ENCODE peak calls at places on chromosomes 2 and 18, in four cellular contexts. S, C, E and Q are unnamed samples.

GRCh38 chr2:172234716-172235661 is 132.3 kb upstream of the DLX2 start:
- DNase-seq in S (peak), E (no peak), C (peak), Q (peak)

GRCh38 chr2:127049927-127050802 is 56.8 kb downstream of the BIN1 start:
- DNase-seq in E (peak), C (peak), S (peak), Q (peak)

GRCh38 chr2:7748717-7749415 is 831.7 kb downstream of the RNF144A start:
- DNase-seq in C (no peak), S (peak), E (no peak), Q (no peak)

GRCh38 chr2:241070811-241071676 is 31.0 kb downstream of the MTERF4 start:
- DNase-seq in C (no peak), E (no peak), S (no peak), Q (no peak)

GRCh38 chr18:36158261-36158867 is 28.7 kb downstream of the ELP2 start:
- DNase-seq in S (no peak), E (no peak), C (no peak), Q (no peak)

GRCh38 chr2:216942465-216942864 is 82.6 kb upstream of the TNP1 start:
- DNase-seq in E (no peak), C (no peak), S (no peak), Q (no peak)

GRCh38 chr2:85234879-85235278 is 92.9 kb downstream of the TGOLN2 start:
- DNase-seq in E (no peak), S (no peak), C (no peak), Q (no peak)

GRCh38 chr18:45106331-45106774 is 425.7 kb downstream of the SETBP1 start:
- DNase-seq in S (no peak), C (no peak), E (no peak), Q (peak)

GRCh38 chr18:59646946-59647307 is 50.3 kb downstream of the CCBE1 start:
- DNase-seq in S (no peak), C (no peak), E (no peak), Q (no peak)

GRCh38 chr2:40511661-40512213 is 59.8 kb upstream of the SLC8A1 start:
- DNase-seq in E (no peak), C (no peak), S (no peak), Q (no peak)

GRCh38 chr18:59056706-59057492 is 82.8 kb upstream of the SEC11C start:
- DNase-seq in E (peak), S (peak), C (peak), Q (peak)

GRCh38 chr2:166013878-166014277 is 60.3 kb upstream of the TTC21B start:
- DNase-seq in C (no peak), S (no peak), E (no peak), Q (no peak)
- TF ChIP-seq CTCF in C (no peak), S (no peak), E (no peak), Q (no peak)

GRCh38 chr2:219897456-219897855 is 270.0 kb downstream of the SLC4A3 start:
- DNase-seq in C (no peak), S (no peak), E (no peak), Q (no peak)
- TF ChIP-seq CTCF in C (no peak), S (no peak), E (no peak), Q (no peak)

GRCh38 chr18:57052759-57053158 is 94.1 kb upstream of the BOD1L2 start:
- DNase-seq in E (no peak), S (no peak), C (no peak), Q (no peak)

GRCh38 chr18:57051586-57052044 is 95.3 kb upstream of the BOD1L2 start:
- DNase-seq in S (peak), E (no peak), C (peak), Q (peak)

GRCh38 chr18:57051019-57051418 is 95.9 kb upstream of the BOD1L2 start:
- DNase-seq in C (no peak), S (no peak), E (no peak), Q (no peak)

GRCh38 chr18:57050314-57050949 is 96.5 kb upstream of the BOD1L2 start:
- DNase-seq in C (no peak), E (no peak), S (no peak), Q (no peak)

DNA sequence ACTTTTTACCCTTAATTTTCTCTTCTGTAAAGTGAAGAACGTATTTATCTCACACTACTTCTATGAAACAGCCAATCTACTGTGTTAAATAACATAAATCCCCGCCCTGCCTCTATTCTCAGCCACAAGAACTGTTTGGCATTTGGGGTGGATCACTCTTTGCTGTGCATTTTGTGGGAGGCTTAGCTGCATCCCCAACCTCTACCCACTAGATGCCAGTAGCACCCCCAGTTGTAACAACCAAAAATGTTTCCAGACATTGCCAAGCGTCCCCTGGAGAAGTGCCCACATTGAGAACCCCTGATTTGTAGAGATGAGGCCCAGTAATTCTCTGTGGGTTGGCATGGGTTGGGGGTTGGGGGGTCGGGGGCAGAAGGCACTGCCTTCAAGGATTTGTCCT is 94.7 kb upstream of the BOD1L2 start:
- DNase-seq in S (no peak), C (no peak), E (no peak), Q (no peak)
- TF ChIP-seq CTCF in S (no peak), C (no peak), E (no peak), Q (no peak)

DNA sequence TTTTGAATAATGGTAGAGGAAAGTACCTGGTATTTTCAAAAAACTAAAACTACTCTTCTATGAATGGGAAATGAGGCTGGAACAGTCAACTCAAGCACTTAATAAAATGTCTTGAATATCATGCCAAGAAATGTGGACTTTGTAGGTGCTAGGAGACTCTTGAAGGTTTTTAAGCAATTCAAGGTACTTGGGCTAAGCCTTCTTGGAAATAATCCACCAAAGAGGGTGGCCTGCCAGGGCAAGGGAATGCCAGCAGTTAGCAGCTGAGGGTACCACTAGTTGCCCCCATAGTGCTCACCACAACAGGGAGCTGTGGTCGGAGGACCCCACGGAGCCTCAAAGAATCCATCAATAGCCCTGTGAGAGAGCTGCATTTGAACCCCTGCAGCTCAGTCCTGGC is 14.6 kb upstream of the ACYP2 start:
- DNase-seq in S (no peak), E (no peak), C (no peak), Q (no peak)
- TF ChIP-seq CTCF in S (no peak), E (no peak), C (no peak), Q (no peak)

DNA sequence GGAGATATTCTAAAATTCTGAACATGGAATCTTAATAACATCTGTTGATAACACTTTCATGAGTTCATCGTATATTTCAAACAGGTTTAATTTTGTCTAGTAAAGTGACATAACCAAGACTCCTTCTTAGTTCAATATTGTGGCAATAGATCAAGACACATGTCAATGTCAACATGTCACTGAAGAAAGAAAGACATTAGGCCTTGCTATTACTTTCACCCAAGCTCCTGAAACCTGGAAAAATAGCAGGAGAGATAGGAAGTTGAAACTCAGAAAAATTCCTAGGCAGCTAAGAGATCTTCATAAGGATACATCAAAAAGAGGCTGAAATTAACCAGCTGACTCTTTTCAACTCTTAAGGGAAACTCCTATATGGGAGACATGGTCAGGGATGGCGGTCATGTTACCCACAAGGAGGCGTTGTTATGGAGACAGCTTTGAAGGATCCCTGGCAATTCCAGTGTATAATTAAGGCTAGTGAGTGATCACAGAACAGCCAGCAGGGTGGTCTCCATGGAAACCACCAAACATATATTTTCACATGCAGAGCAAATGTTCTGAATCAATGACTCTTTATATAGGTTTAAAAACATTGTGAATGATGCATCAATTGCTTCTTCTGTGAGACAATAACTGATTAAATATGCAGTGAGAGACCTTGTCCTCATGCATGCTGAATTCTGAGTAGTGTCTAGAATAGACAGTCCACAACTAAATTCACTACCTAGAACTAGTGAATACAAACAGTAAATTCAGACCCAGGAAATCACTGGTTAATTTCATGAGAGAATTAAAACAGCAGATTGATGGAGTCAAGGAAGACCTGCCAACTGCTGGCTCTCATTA is 115.3 kb upstream of the RIOK3 start:
- DNase-seq in E (no peak), C (no peak), S (peak), Q (no peak)
- TF ChIP-seq CTCF in E (no peak), C (no peak), S (no peak), Q (no peak)

GRCh38 chr18:28439870-28440269 is 262.9 kb upstream of the CDH2 start:
- DNase-seq in S (no peak), E (no peak), C (no peak), Q (no peak)
- TF ChIP-seq CTCF in S (no peak), E (no peak), C (no peak), Q (peak)

GRCh38 chr2:181575024-181575649 is 81.8 kb downstream of the CERKL start:
- DNase-seq in C (no peak), E (no peak), S (no peak), Q (no peak)
- TF ChIP-seq CTCF in C (no peak), E (no peak), S (no peak), Q (no peak)